ENCODE peak calls at places on chromosomes 4 and X, in eight cellular contexts. D is suprapubic skin, I is GM12878, E is breast epithelium, A is transverse colon, B is A549, Y is stomach, V is gastrocnemius medialis. G is an unnamed sample.

GRCh38 chr4:14850374-14851097 is 151.7 kb upstream of the CPEB2 start:
- DNase-seq in D (no peak), I (no peak), E (no peak), A (no peak), B (no peak), Y (no peak), V (no peak), G (no peak)

GRCh38 chrX:1492421-1493012 is 39.8 kb upstream of the ASMTL start:
- DNase-seq in D (no peak), I (no peak), E (no peak), A (no peak), B (no peak), Y (no peak), V (no peak), G (no peak)

GRCh38 chr4:43496188-43496587 is 603.7 kb downstream of the GRXCR1 start:
- DNase-seq in D (no peak), I (no peak), E (no peak), A (no peak), B (no peak), Y (no peak), V (no peak), G (no peak)

GRCh38 chr4:71383984-71384383 is 45.2 kb downstream of the SLC4A4 start:
- DNase-seq in D (no peak), I (no peak), E (no peak), A (no peak), B (no peak), Y (no peak), V (no peak), G (no peak)

GRCh38 chr4:87003266-87003665 is 68.5 kb downstream of the AFF1 start:
- DNase-seq in D (no peak), I (no peak), E (no peak), A (no peak), B (no peak), Y (no peak), V (no peak), G (no peak)

GRCh38 chr4:38921151-38921550 is 53.5 kb downstream of the FAM114A1 start:
- DNase-seq in D (no peak), I (no peak), E (no peak), A (no peak), B (no peak), Y (no peak), V (no peak), G (no peak)

GRCh38 chr4:4358093-4358840 is 28.6 kb upstream of the NSG1 start:
- DNase-seq in D (no peak), I (no peak), E (no peak), A (no peak), B (no peak), Y (no peak), V (no peak), G (no peak)

GRCh38 chr4:148109216-148109615 is 333.0 kb downstream of the NR3C2 start:
- DNase-seq in D (no peak), I (no peak), E (no peak), A (no peak), B (no peak), Y (no peak), V (no peak), G (no peak)

GRCh38 chr4:137641554-137641953 is 109.3 kb upstream of the PCDH18 start:
- DNase-seq in D (no peak), I (no peak), E (no peak), A (no peak), B (no peak), Y (no peak), V (peak; percentile 16), G (no peak)

GRCh38 chr4:28686618-28687017 is 1826.0 kb downstream of the STIM2 start:
- DNase-seq in D (no peak), I (no peak), E (no peak), A (peak; percentile 8), B (peak; percentile 33), Y (peak; percentile 32), V (no peak), G (no peak)

GRCh38 chr4:19193274-19193962 is 1058.3 kb upstream of the SLIT2 start:
- DNase-seq in D (no peak), I (no peak), E (no peak), A (peak; percentile 30), B (no peak), Y (no peak), V (no peak), G (no peak)

GRCh38 chrX:71616672-71617529 is 1.4 kb downstream of the CXCR3 start:
- DNase-seq in D (no peak), I (no peak), E (no peak), A (peak; percentile 81), B (no peak), Y (no peak), V (no peak), G (no peak)
- TF ChIP-seq POLR2A in D (no peak), I (no peak), E (no peak), A (peak; percentile 60), B (no peak), Y (no peak), V (no peak), G (no peak)

DNA sequence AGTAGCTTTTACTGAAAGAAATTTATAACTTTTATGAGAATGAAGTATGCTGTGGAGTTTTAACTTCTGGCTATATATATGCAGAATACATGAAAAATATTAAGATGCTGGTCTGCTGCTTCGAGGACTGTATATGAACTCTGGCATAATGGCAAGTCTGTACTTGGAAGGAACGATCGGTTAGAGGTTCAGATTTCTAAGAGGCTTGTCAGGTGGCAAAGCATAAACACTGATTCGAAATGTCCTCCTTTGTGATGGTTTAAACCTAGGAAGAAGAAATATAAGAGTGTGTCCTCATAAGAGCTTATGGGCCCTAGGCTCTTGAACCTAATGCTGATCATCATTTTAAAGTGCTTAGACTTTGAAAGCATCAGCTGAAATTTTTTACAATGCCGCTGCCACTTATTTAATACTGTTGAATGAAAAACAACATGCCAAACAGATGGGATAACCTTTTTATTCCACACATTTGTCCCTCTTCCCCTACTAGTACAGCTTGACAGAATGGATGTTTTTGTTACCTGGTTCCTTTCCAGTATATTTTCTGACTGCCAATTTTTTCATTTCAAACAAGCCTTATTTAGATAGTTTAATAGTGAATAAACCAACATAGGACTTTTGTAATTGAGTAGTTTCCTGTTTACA is 8.7 kb downstream of the SPRY1 start:
- DNase-seq in D (no peak), I (no peak), E (no peak), A (no peak), B (no peak), Y (no peak), V (no peak), G (no peak)
- H3K4me1 ChIP-seq in D (peaks cover 55% of the 10 kb centered on the region), I (no peaks in the 10 kb centered on the region), E (peaks cover 6% of the 10 kb centered on the region), A (peaks cover 5% of the 10 kb centered on the region), B (no peaks in the 10 kb centered on the region), Y (peaks cover 27% of the 10 kb centered on the region), V (peaks cover 81% of the 10 kb centered on the region), G (peaks cover 74% of the 10 kb centered on the region)

DNA sequence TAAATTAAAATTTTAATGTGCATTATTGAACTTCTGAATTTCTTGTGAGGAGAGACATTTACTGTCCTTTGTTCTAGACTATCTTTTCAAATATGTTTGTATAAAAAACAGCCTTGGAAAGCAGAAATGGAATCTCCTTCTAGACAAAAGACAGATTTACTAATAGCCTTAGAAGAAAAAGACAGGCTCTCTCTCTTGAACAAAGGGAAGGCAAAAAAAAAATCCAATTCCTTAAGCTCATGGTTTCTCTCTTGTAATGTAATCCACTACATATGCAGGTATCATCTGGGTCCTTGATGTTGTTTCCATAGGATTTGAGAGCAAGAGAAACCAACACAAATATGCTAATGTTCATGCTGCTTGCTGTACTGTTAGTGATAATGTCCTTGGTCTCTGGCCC is 106.0 kb downstream of the TBCK start:
- DNase-seq in D (no peak), I (no peak), E (no peak), A (no peak), B (no peak), Y (no peak), V (no peak), G (no peak)
- H3K27ac ChIP-seq in D (no peak overlapping the region), I (no peak overlapping the region), E (no peak overlapping the region), A (no peak overlapping the region), B (no peak overlapping the region), Y (no peak overlapping the region), V (no peak overlapping the region), G (no peak overlapping the region)

GRCh38 chrX:20593402-20593801 is 326.7 kb upstream of the RPS6KA3 start:
- DNase-seq in D (no peak), I (no peak), E (no peak), A (no peak), B (no peak), Y (no peak), V (no peak), G (no peak)
- TF ChIP-seq POLR2A in D (no peak), I (no peak), E (no peak), A (no peak), B (no peak), Y (no peak), V (no peak), G (no peak)

GRCh38 chr4:113433116-113433515 is 328.4 kb downstream of the CAMK2D start:
- DNase-seq in D (no peak), I (no peak), E (no peak), A (no peak), B (no peak), Y (no peak), V (no peak), G (no peak)
- H3K4me1 ChIP-seq in D (peaks cover 31% of the 10 kb centered on the region), I (no peaks in the 10 kb centered on the region), E (no peaks in the 10 kb centered on the region), A (peaks cover 14% of the 10 kb centered on the region), B (peaks cover 3% of the 10 kb centered on the region), Y (peaks cover 6% of the 10 kb centered on the region), V (peaks cover 3% of the 10 kb centered on the region), G (peaks cover 40% of the 10 kb centered on the region)

DNA sequence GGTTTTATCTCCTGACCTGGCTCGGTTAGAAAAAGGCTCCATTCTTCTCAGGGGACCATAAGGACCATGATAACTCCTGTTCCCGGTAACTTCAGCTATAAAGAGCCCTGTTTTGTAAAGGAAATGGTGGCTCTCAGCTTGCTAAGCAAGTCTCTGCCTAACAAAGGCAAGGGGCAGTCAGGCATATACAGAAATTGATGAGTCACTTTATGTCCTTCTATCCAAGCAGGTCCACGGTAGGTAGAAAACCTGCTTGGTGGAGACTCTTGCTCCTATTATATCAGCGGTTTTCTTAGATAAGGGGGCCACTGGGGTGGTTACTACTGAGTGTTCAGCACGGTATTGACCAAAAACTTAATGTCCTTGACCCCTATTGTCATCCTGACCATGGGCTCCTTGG is 203.0 kb upstream of the KLF8 start:
- DNase-seq in D (no peak), I (no peak), E (no peak), A (no peak), B (no peak), Y (no peak), V (no peak), G (no peak)
- H3K27ac ChIP-seq in D (no peak overlapping the region), I (no peak overlapping the region), E (no peak overlapping the region), A (no peak overlapping the region), B (no peak overlapping the region), Y (no peak overlapping the region), V (no peak overlapping the region), G (no peak overlapping the region)

DNA sequence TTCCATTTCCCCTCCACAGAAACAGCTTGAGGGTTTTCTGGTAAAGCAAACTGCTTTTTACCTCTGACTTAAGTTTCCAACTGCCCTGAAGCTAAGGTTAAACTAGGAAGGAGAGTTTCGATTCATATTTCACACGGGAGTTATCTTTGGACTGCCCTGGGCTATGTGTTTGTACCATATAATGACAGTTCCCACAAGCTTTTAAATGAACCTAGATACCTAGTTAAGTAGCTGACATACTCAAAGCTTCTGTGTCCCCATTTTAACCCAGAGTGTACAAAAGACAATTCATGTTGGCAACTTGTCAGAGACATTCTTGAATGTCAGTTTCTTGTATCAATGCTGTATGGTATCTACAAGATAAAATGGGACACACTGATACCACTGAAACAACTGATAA is 1296.6 kb upstream of the IGFBP7 start:
- DNase-seq in D (no peak), I (no peak), E (no peak), A (no peak), B (no peak), Y (no peak), V (no peak), G (no peak)
- TF ChIP-seq POLR2A in D (no peak), I (no peak), E (no peak), A (no peak), B (no peak), Y (no peak), V (no peak), G (no peak)

GRCh38 chrX:119686087-119686639 is 6.8 kb downstream of the SEPTIN6 start:
- DNase-seq in D (no peak), I (peak; percentile 76), E (no peak), A (peak; percentile 41), B (no peak), Y (no peak), V (no peak), G (no peak)
- H3K4me1 ChIP-seq in D (peaks cover 12% of the 10 kb centered on the region), I (peaks cover 51% of the 10 kb centered on the region), E (no peaks in the 10 kb centered on the region), A (peaks cover 7% of the 10 kb centered on the region), B (peaks cover 3% of the 10 kb centered on the region), Y (no peaks in the 10 kb centered on the region), V (no peaks in the 10 kb centered on the region), G (peaks cover 22% of the 10 kb centered on the region)